ENCODE peak calls at places on chromosomes 13 and 19, in five cellular contexts. C, K, M, B and G are unnamed samples.

GRCh38 chr19:23101241-23101640 is 15.6 kb upstream of the ZNF730 start:
- DNase-seq in C (no peak), K (no peak), M (no peak), B (no peak), G (peak; percentile 88)

GRCh38 chr13:104256701-104257100 is 1190.5 kb upstream of the SLC10A2 start:
- DNase-seq in C (no peak), K (no peak), M (no peak), B (no peak), G (no peak)

GRCh38 chr13:60788156-60788829 is 391.3 kb downstream of the TDRD3 start:
- DNase-seq in C (no peak), K (peak; percentile 4), M (no peak), B (no peak), G (no peak)

GRCh38 chr19:36009220-36009619 is 607 bp upstream of the SYNE4 start:
- DNase-seq in C (peak; percentile 55), K (peak; percentile 65), M (no peak), B (peak; percentile 72), G (peak; percentile 81)

GRCh38 chr13:26954981-26955380 is 194.4 kb upstream of the GPR12 start:
- DNase-seq in C (no peak), K (no peak), M (no peak), B (no peak), G (no peak)

GRCh38 chr19:36915992-36916830 is at the start of the genes ZNF568 and ZNF829:
- DNase-seq in C (peak; percentile 80), K (peak; percentile 95), M (peak; percentile 83), B (peak; percentile 93), G (peak; percentile 94)

GRCh38 chr19:30391554-30392551 is 19.7 kb downstream of the ZNF536 start:
- DNase-seq in C (no peak), K (no peak), M (peak; percentile 29), B (peak; percentile 41), G (no peak)

GRCh38 chr19:3785464-3785937 is 680 bp downstream of the MATK start:
- DNase-seq in C (no peak), K (no peak), M (no peak), B (no peak), G (no peak)

GRCh38 chr19:44626067-44626624 is 12.8 kb downstream of the IGSF23 start:
- DNase-seq in C (no peak), K (peak; percentile 84), M (no peak), B (no peak), G (peak; percentile 90)

GRCh38 chr19:18391509-18392075 is 5.6 kb downstream of the GDF15 start:
- DNase-seq in C (no peak), K (no peak), M (no peak), B (no peak), G (no peak)

GRCh38 chr13:106113796-106114195 is 421.7 kb downstream of the EFNB2 start:
- DNase-seq in C (no peak), K (no peak), M (no peak), B (no peak), G (no peak)

GRCh38 chr19:54420383-54421168 is 5.3 kb downstream of the TTYH1 start:
- DNase-seq in C (peak; percentile 95), K (no peak), M (peak; percentile 76), B (peak; percentile 76), G (no peak)

GRCh38 chr13:33081666-33082065 is 65.4 kb downstream of the KL start:
- DNase-seq in C (no peak), K (no peak), M (no peak), B (no peak), G (no peak)

GRCh38 chr19:31350693-31351211 is 1.5 kb upstream of the TSHZ3 start:
- DNase-seq in C (no peak), K (peak; percentile 67), M (no peak), B (peak; percentile 43), G (peak; percentile 63)

GRCh38 chr19:29587518-29587986 is 18.5 kb upstream of the POP4 start:
- DNase-seq in C (no peak), K (peak; percentile 11), M (no peak), B (no peak), G (no peak)

GRCh38 chr13:33233547-33233946 is 52.0 kb downstream of the STARD13 start:
- DNase-seq in C (no peak), K (no peak), M (no peak), B (no peak), G (no peak)

GRCh38 chr13:96998071-96998470 is 3.8 kb upstream of the OXGR1 start:
- DNase-seq in C (no peak), K (no peak), M (no peak), B (no peak), G (no peak)

GRCh38 chr19:45496349-45496953 is 396 bp downstream of the RTN2 start:
- DNase-seq in C (peak; percentile 72), K (peak; percentile 43), M (no peak), B (peak; percentile 82), G (no peak)

GRCh38 chr13:23715092-23715761 is 145.0 kb downstream of the TNFRSF19 start:
- DNase-seq in C (no peak), K (no peak), M (no peak), B (no peak), G (peak; percentile 11)

GRCh38 chr13:98299954-98300350 is 122.9 kb upstream of the RNF113B start:
- DNase-seq in C (no peak), K (no peak), M (no peak), B (no peak), G (no peak)

GRCh38 chr13:37369618-37370017 is 228.9 kb downstream of the POSTN start:
- DNase-seq in C (no peak), K (peak; percentile 9), M (no peak), B (no peak), G (no peak)

GRCh38 chr13:85970727-85971126 is 171.5 kb upstream of the SLITRK6 start:
- DNase-seq in C (no peak), K (peak; percentile 27), M (no peak), B (no peak), G (no peak)

GRCh38 chr13:88107486-88108044 is 436.4 kb downstream of the SLITRK5 start:
- DNase-seq in C (no peak), K (no peak), M (no peak), B (no peak), G (no peak)

GRCh38 chr19:39498262-39499081 is at the start of gene DLL3:
- DNase-seq in C (no peak), K (peak; percentile 53), M (no peak), B (peak; percentile 51), G (no peak)

GRCh38 chr19:51462276-51462675 is 4.0 kb upstream of the SIGLEC8 start:
- DNase-seq in C (no peak), K (no peak), M (no peak), B (no peak), G (no peak)

GRCh38 chr13:94620286-94620896 is 18.7 kb downstream of the GPR180 start:
- DNase-seq in C (peak; percentile 33), K (peak; percentile 49), M (no peak), B (no peak), G (peak; percentile 67)

GRCh38 chr19:38537071-38537847 is 80.5 kb downstream of the MAP4K1 start:
- DNase-seq in C (no peak), K (no peak), M (no peak), B (no peak), G (no peak)

GRCh38 chr19:8571006-8571411 is 6.2 kb downstream of the MYO1F start:
- DNase-seq in C (no peak), K (peak; percentile 86), M (no peak), B (no peak), G (peak; percentile 21)

GRCh38 chr13:113818700-113819295 is 45.1 kb downstream of the GAS6 start:
- DNase-seq in C (no peak), K (no peak), M (no peak), B (no peak), G (no peak)

GRCh38 chr19:56341948-56342347 is 27.3 kb upstream of the ZSCAN5A start:
- DNase-seq in C (no peak), K (no peak), M (no peak), B (no peak), G (no peak)

GRCh38 chr19:38919837-38920528 is 8.0 kb upstream of the CCER2 start:
- DNase-seq in C (no peak), K (no peak), M (no peak), B (no peak), G (no peak)

GRCh38 chr19:38596057-38596981 is 21.4 kb downstream of the MAP4K1 start:
- DNase-seq in C (peak; percentile 85), K (peak; percentile 4), M (peak; percentile 87), B (peak; percentile 96), G (peak; percentile 32)

GRCh38 chr19:10258080-10258710 is 6.2 kb downstream of the MRPL4 start:
- DNase-seq in C (no peak), K (no peak), M (no peak), B (no peak), G (no peak)
- H2BK12ac ChIP-seq in C (peak overlapping the region; percentile 41), K (no peak overlapping the region), M (no peak overlapping the region), B (no peak overlapping the region), G (no peak overlapping the region)

DNA sequence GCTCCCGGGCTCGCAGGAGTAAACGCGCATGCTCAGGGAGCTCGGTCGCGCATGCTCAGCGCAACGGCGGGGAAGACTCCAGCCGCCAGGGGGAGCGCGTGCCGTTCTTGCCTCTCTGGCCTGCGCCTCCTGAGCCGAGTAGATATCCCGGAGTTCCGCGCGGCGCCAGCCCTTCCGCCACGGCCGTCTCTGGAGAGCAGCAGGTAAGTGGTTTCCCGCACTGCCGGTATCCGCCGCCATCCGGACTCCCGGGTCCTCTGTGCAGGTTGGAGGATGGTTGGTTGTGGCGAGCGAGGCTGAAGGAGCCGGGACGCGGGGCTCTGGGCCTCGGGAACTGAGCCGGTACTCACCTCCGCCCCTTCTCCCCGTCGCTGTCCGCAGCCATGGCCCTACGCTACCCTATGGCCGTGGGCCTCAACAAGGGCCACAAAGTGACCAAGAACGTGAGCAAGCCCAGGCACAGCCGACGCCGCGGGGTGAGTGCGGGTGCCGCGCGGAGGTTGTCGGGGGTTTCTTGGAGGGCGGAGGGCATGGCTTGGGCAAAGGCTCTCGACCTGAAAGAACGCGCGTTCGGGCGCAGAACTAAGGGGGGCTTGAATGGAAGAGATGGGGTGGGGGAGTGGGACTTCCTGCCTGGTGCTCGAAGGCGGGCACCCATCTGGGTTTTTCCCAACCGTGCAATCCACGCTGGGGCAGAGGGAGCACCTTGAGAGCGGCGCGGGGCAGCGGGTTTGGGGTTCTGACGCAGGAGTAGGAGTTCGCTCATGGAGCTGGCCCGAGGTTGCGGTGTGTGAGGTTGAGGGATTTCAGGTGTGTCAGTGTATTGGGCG is at the start of gene RPL36:
- DNase-seq in C (peak; percentile 97), K (peak; percentile 95), M (peak; percentile 90), B (peak; percentile 98), G (peak; percentile 99)
- H4K8ac ChIP-seq in C (no peak within 1 kb of the TSS), K (peak within 1 kb of the TSS; percentile 62), M (peak within 1 kb of the TSS; percentile 98), B (no peak within 1 kb of the TSS), G (peak within 1 kb of the TSS; percentile 89)

GRCh38 chr19:531753-532571 is at the start of gene CDC34:
- DNase-seq in C (no peak), K (no peak), M (no peak), B (no peak), G (no peak)
- H2BK12ac ChIP-seq in C (peak within 1 kb of the TSS; percentile 99), K (no peak within 1 kb of the TSS), M (no peak within 1 kb of the TSS), B (no peak within 1 kb of the TSS), G (no peak within 1 kb of the TSS)

DNA sequence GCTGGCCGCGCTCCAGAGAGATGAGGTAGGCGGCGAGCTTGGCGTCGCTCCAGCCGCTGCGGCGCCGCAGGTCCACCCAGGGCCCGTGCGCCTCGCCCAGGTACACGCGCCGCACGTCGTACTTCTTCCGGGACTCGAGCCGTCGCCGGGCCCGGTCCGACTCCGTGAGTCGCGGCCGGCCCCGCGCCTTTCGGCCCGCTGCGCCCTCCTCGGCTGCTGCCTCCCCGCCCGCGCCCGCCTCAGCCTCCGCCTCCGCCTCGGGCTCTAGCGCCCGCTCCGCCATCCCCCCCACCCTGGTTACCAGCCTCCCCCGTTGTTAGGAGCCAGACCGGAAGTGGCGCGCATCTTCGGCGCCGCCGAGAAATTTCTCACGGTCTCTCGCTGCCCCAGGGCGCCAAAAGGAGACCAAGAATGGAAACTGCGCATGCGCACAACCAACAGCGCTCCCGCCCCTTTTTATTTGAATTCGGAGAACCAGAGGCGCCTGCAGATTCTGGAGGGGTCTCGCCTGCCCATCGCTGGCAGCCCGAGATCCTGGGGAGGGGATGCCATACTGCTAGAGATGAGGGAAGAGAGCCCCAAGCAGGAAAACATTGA is at the start of gene ZNF653:
- DNase-seq in C (peak; percentile 97), K (peak; percentile 95), M (peak; percentile 79), B (peak; percentile 95), G (peak; percentile 94)
- H4K8ac ChIP-seq in C (no peak within 1 kb of the TSS), K (peak within 1 kb of the TSS; percentile 96), M (peak within 1 kb of the TSS; percentile 97), B (no peak within 1 kb of the TSS), G (peak within 1 kb of the TSS; percentile 99)